ENCODE peak calls at places on chromosomes 13 and 19, in eight cellular contexts. One of them, this sample, is unnamed.

GRCh38 chr13:50894042-50894441 is 15.5 kb upstream of the RNASEH2B start:
- DNase-seq in AG10803: no peak
- DNase-seq in thyroid gland: no peak
- DNase-seq in AG04450: no peak
- DNase-seq in endothelial cell: no peak
- DNase-seq in HFFc6: no peak
- DNase-seq in upper lobe of left lung: no peak
- DNase-seq in tibial nerve: no peak
- DNase-seq in this sample: no peak

GRCh38 chr13:89407357-89407756 is 1736.2 kb downstream of the SLITRK5 start:
- DNase-seq in AG10803: no peak
- DNase-seq in upper lobe of left lung: no peak
- DNase-seq in tibial nerve: no peak
- DNase-seq in endothelial cell: no peak
- DNase-seq in AG04450: no peak
- DNase-seq in HFFc6: no peak
- DNase-seq in thyroid gland: no peak
- DNase-seq in this sample: no peak

GRCh38 chr13:76398426-76398825 is 487.8 kb downstream of the KCTD12 start:
- DNase-seq in HFFc6: no peak
- DNase-seq in thyroid gland: no peak
- DNase-seq in AG10803: no peak
- DNase-seq in AG04450: no peak
- DNase-seq in endothelial cell: no peak
- DNase-seq in tibial nerve: no peak
- DNase-seq in upper lobe of left lung: no peak
- DNase-seq in this sample: no peak

GRCh38 chr19:4052114-4052992 is 14.3 kb downstream of the ZBTB7A start:
- DNase-seq in tibial nerve: no peak
- DNase-seq in thyroid gland: no peak
- DNase-seq in AG04450: no peak
- DNase-seq in HFFc6: peak
- DNase-seq in AG10803: no peak
- DNase-seq in endothelial cell: no peak
- DNase-seq in upper lobe of left lung: peak
- DNase-seq in this sample: no peak

GRCh38 chr19:54439174-54439851 is 9.7 kb upstream of the LENG8 start:
- DNase-seq in thyroid gland: peak
- DNase-seq in tibial nerve: no peak
- DNase-seq in upper lobe of left lung: no peak
- DNase-seq in AG04450: no peak
- DNase-seq in HFFc6: no peak
- DNase-seq in endothelial cell: peak
- DNase-seq in AG10803: peak
- DNase-seq in this sample: no peak

GRCh38 chr19:3868770-3869456 is at the start of gene ZFR2:
- DNase-seq in tibial nerve: no peak
- DNase-seq in upper lobe of left lung: peak
- DNase-seq in AG10803: no peak
- DNase-seq in AG04450: no peak
- DNase-seq in HFFc6: no peak
- DNase-seq in thyroid gland: no peak
- DNase-seq in endothelial cell: peak
- DNase-seq in this sample: no peak

GRCh38 chr19:38663957-38664502 is 16.6 kb downstream of the ACTN4 start:
- DNase-seq in endothelial cell: no peak
- DNase-seq in AG04450: no peak
- DNase-seq in thyroid gland: peak
- DNase-seq in HFFc6: no peak
- DNase-seq in AG10803: no peak
- DNase-seq in tibial nerve: peak
- DNase-seq in upper lobe of left lung: peak
- DNase-seq in this sample: no peak

GRCh38 chr13:80084086-80084676 is 256.7 kb downstream of the SPRY2 start:
- DNase-seq in AG04450: peak
- DNase-seq in upper lobe of left lung: no peak
- DNase-seq in HFFc6: peak
- DNase-seq in tibial nerve: no peak
- DNase-seq in endothelial cell: no peak
- DNase-seq in AG10803: peak
- DNase-seq in thyroid gland: no peak
- DNase-seq in this sample: peak

GRCh38 chr19:56217039-56217949 is 15.2 kb downstream of the ZSCAN5C start:
- DNase-seq in upper lobe of left lung: peak
- DNase-seq in AG10803: peak
- DNase-seq in HFFc6: no peak
- DNase-seq in AG04450: no peak
- DNase-seq in endothelial cell: peak
- DNase-seq in thyroid gland: peak
- DNase-seq in tibial nerve: no peak
- DNase-seq in this sample: no peak

GRCh38 chr19:4521170-4521887 is 3.0 kb upstream of the PLIN4 start:
- DNase-seq in AG10803: peak
- DNase-seq in AG04450: no peak
- DNase-seq in HFFc6: no peak
- DNase-seq in thyroid gland: no peak
- DNase-seq in endothelial cell: no peak
- DNase-seq in tibial nerve: no peak
- DNase-seq in upper lobe of left lung: no peak
- DNase-seq in this sample: no peak

GRCh38 chr13:112771139-112771876 is 81.5 kb downstream of the ATP11A start:
- DNase-seq in AG04450: no peak
- DNase-seq in upper lobe of left lung: no peak
- DNase-seq in endothelial cell: no peak
- DNase-seq in thyroid gland: peak
- DNase-seq in tibial nerve: no peak
- DNase-seq in HFFc6: no peak
- DNase-seq in AG10803: no peak
- DNase-seq in this sample: no peak

GRCh38 chr19:51688665-51689571 is 4.2 kb upstream of the SPACA6 start:
- DNase-seq in AG04450: peak
- DNase-seq in thyroid gland: peak
- DNase-seq in tibial nerve: peak
- DNase-seq in upper lobe of left lung: peak
- DNase-seq in endothelial cell: peak
- DNase-seq in AG10803: peak
- DNase-seq in HFFc6: peak
- DNase-seq in this sample: peak

GRCh38 chr13:39051157-39051556 is 12.9 kb downstream of the NHLRC3 start:
- DNase-seq in AG10803: peak
- DNase-seq in tibial nerve: no peak
- DNase-seq in HFFc6: peak
- DNase-seq in endothelial cell: no peak
- DNase-seq in upper lobe of left lung: no peak
- DNase-seq in AG04450: no peak
- DNase-seq in thyroid gland: no peak
- DNase-seq in this sample: peak

GRCh38 chr19:294341-294818 is 3.2 kb upstream of the PLPP2 start:
- DNase-seq in AG10803: peak
- DNase-seq in upper lobe of left lung: no peak
- DNase-seq in thyroid gland: no peak
- DNase-seq in HFFc6: no peak
- DNase-seq in endothelial cell: no peak
- DNase-seq in AG04450: no peak
- DNase-seq in tibial nerve: no peak
- DNase-seq in this sample: no peak

GRCh38 chr13:113941571-113942191 is 32.2 kb downstream of the C13orf46 start:
- DNase-seq in AG10803: peak
- DNase-seq in upper lobe of left lung: no peak
- DNase-seq in endothelial cell: no peak
- DNase-seq in thyroid gland: no peak
- DNase-seq in HFFc6: no peak
- DNase-seq in AG04450: no peak
- DNase-seq in tibial nerve: no peak
- DNase-seq in this sample: peak

GRCh38 chr13:109293166-109293565 is 493.2 kb downstream of the IRS2 start:
- DNase-seq in thyroid gland: no peak
- DNase-seq in HFFc6: no peak
- DNase-seq in tibial nerve: no peak
- DNase-seq in AG04450: no peak
- DNase-seq in upper lobe of left lung: no peak
- DNase-seq in endothelial cell: no peak
- DNase-seq in AG10803: no peak
- DNase-seq in this sample: no peak

GRCh38 chr19:15304140-15304705 is 28.1 kb downstream of the BRD4 start:
- DNase-seq in AG10803: peak
- DNase-seq in AG04450: no peak
- DNase-seq in HFFc6: peak
- DNase-seq in thyroid gland: no peak
- DNase-seq in tibial nerve: no peak
- DNase-seq in endothelial cell: no peak
- DNase-seq in upper lobe of left lung: no peak
- DNase-seq in this sample: no peak

GRCh38 chr13:49683489-49683888 is 7.8 kb downstream of the EBPL start:
- DNase-seq in HFFc6: no peak
- DNase-seq in thyroid gland: no peak
- DNase-seq in AG04450: no peak
- DNase-seq in tibial nerve: no peak
- DNase-seq in endothelial cell: no peak
- DNase-seq in AG10803: no peak
- DNase-seq in upper lobe of left lung: no peak
- DNase-seq in this sample: no peak

GRCh38 chr13:49676581-49677298 is 14.5 kb downstream of the EBPL start:
- DNase-seq in HFFc6: no peak
- DNase-seq in AG04450: no peak
- DNase-seq in endothelial cell: no peak
- DNase-seq in tibial nerve: no peak
- DNase-seq in AG10803: no peak
- DNase-seq in upper lobe of left lung: no peak
- DNase-seq in thyroid gland: no peak
- DNase-seq in this sample: no peak

GRCh38 chr13:49678172-49678914 is 12.9 kb downstream of the EBPL start:
- DNase-seq in AG10803: no peak
- DNase-seq in AG04450: no peak
- DNase-seq in endothelial cell: no peak
- DNase-seq in HFFc6: no peak
- DNase-seq in tibial nerve: no peak
- DNase-seq in upper lobe of left lung: peak
- DNase-seq in thyroid gland: no peak
- DNase-seq in this sample: no peak

GRCh38 chr13:49681837-49682236 is 9.4 kb downstream of the EBPL start:
- DNase-seq in tibial nerve: no peak
- DNase-seq in AG10803: peak
- DNase-seq in upper lobe of left lung: no peak
- DNase-seq in HFFc6: peak
- DNase-seq in endothelial cell: no peak
- DNase-seq in AG04450: no peak
- DNase-seq in thyroid gland: no peak
- DNase-seq in this sample: no peak

GRCh38 chr13:49679244-49679643 is 12.0 kb downstream of the EBPL start:
- DNase-seq in thyroid gland: peak
- DNase-seq in AG04450: no peak
- DNase-seq in upper lobe of left lung: no peak
- DNase-seq in endothelial cell: no peak
- DNase-seq in AG10803: no peak
- DNase-seq in HFFc6: no peak
- DNase-seq in tibial nerve: no peak
- DNase-seq in this sample: no peak
- TF ChIP-seq CTCF in thyroid gland: peak
- TF ChIP-seq CTCF in AG04450: peak
- TF ChIP-seq CTCF in upper lobe of left lung: no peak
- TF ChIP-seq CTCF in endothelial cell: no peak
- TF ChIP-seq CTCF in AG10803: peak
- TF ChIP-seq CTCF in HFFc6: no peak
- TF ChIP-seq CTCF in tibial nerve: no peak
- TF ChIP-seq CTCF in this sample: peak

GRCh38 chr13:45280751-45281634 is 60.0 kb downstream of the TPT1 start:
- DNase-seq in AG04450: peak
- DNase-seq in endothelial cell: peak
- DNase-seq in AG10803: peak
- DNase-seq in thyroid gland: peak
- DNase-seq in tibial nerve: peak
- DNase-seq in upper lobe of left lung: no peak
- DNase-seq in HFFc6: peak
- DNase-seq in this sample: peak
- TF ChIP-seq CTCF in AG04450: peak
- TF ChIP-seq CTCF in endothelial cell: no peak
- TF ChIP-seq CTCF in AG10803: peak
- TF ChIP-seq CTCF in thyroid gland: peak
- TF ChIP-seq CTCF in tibial nerve: peak
- TF ChIP-seq CTCF in upper lobe of left lung: peak
- TF ChIP-seq CTCF in HFFc6: peak
- TF ChIP-seq CTCF in this sample: peak

GRCh38 chr13:23455401-23456185 is 22.1 kb upstream of the SACS start:
- DNase-seq in endothelial cell: no peak
- DNase-seq in upper lobe of left lung: no peak
- DNase-seq in tibial nerve: no peak
- DNase-seq in thyroid gland: no peak
- DNase-seq in HFFc6: no peak
- DNase-seq in AG10803: no peak
- DNase-seq in AG04450: no peak
- DNase-seq in this sample: no peak
- TF ChIP-seq CTCF in endothelial cell: no peak
- TF ChIP-seq CTCF in upper lobe of left lung: no peak
- TF ChIP-seq CTCF in tibial nerve: no peak
- TF ChIP-seq CTCF in thyroid gland: no peak
- TF ChIP-seq CTCF in HFFc6: peak
- TF ChIP-seq CTCF in AG10803: no peak
- TF ChIP-seq CTCF in AG04450: no peak
- TF ChIP-seq CTCF in this sample: no peak

GRCh38 chr19:6930190-6930589 is 42.8 kb downstream of the ADGRE1 start:
- DNase-seq in AG10803: no peak
- DNase-seq in tibial nerve: no peak
- DNase-seq in upper lobe of left lung: no peak
- DNase-seq in HFFc6: no peak
- DNase-seq in thyroid gland: no peak
- DNase-seq in AG04450: no peak
- DNase-seq in endothelial cell: no peak
- DNase-seq in this sample: no peak

DNA sequence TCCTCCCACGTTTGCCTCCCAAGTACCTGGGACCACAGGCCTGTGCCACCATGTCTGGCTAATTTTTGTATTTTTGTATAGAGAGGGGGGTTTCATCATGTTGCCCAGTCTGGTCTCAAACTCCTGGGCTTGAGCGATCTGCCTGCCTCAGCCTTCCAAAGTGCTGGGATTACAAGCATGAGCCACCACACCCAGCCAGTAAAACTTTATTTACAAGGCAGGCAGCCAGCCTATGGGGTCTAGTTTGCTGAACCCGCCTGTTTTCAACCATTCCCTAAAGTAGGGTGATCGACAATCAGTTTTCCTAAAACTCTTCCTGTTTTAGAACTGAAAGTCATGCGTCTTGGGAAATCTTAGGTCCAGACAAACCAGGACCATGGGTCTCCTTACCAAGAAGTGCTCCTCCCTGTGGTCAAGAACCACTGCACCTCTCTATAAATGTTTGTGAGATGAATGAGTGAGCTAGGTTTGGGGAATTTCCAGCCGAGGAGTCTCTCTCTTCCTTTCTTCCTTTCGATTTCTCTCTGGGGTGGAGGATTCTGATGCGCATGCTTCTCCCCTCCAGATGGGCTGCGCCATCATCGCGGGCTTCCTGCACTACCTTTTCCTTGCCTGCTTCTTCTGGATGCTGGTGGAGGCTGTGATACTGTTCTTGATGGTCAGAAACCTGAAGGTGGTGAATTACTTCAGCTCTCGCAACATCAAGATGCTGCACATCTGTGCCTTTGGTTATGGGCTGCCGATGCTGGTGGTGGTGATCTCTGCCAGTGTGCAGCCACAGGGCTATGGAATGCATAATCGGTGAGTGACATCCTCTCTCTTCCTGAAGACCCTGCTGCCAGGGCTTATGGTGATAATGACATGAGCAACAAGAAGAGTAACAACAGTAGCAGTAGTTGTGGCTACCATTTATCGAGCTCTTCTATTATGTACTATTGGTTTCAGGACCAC is 38.7 kb downstream of the ADGRE1 start:
- DNase-seq in AG04450: no peak
- DNase-seq in HFFc6: no peak
- DNase-seq in tibial nerve: no peak
- DNase-seq in thyroid gland: no peak
- DNase-seq in endothelial cell: no peak
- DNase-seq in upper lobe of left lung: no peak
- DNase-seq in AG10803: peak
- DNase-seq in this sample: no peak
- TF ChIP-seq CTCF in AG04450: no peak
- TF ChIP-seq CTCF in HFFc6: peak
- TF ChIP-seq CTCF in tibial nerve: no peak
- TF ChIP-seq CTCF in thyroid gland: no peak
- TF ChIP-seq CTCF in endothelial cell: no peak
- TF ChIP-seq CTCF in upper lobe of left lung: no peak
- TF ChIP-seq CTCF in AG10803: no peak
- TF ChIP-seq CTCF in this sample: no peak